ENCODE peak calls at places on chromosomes 1 and 21, in six cellular contexts. U, T, N, B, K and F are unnamed samples.

GRCh38 chr1:184242507-184242943 is 144.3 kb upstream of the C1orf21 start:
- DNase-seq in U (no peak), T (peak; percentile 46), N (no peak), B (no peak), K (no peak), F (no peak)

GRCh38 chr1:234431255-234431654 is 47.7 kb downstream of the TARBP1 start:
- DNase-seq in U (no peak), T (no peak), N (no peak), B (no peak), K (no peak), F (no peak)

GRCh38 chr1:202649553-202650392 is 60.5 kb downstream of the SYT2 start:
- DNase-seq in U (no peak), T (no peak), N (peak; percentile 45), B (no peak), K (no peak), F (no peak)

GRCh38 chr1:113380075-113380474 is 10.2 kb upstream of the MAGI3 start:
- DNase-seq in U (no peak), T (no peak), N (no peak), B (no peak), K (no peak), F (no peak)

GRCh38 chr1:167460836-167461235 is 57.5 kb downstream of the CD247 start:
- DNase-seq in U (peak; percentile 77), T (no peak), N (no peak), B (no peak), K (no peak), F (no peak)

GRCh38 chr1:44245066-44245465 is 31.8 kb downstream of the DMAP1 start:
- DNase-seq in U (no peak), T (no peak), N (no peak), B (no peak), K (no peak), F (no peak)

GRCh38 chr1:64515427-64515826 is 45.5 kb downstream of the CACHD1 start:
- DNase-seq in U (no peak), T (peak; percentile 8), N (peak; percentile 19), B (no peak), K (peak; percentile 56), F (peak; percentile 67)

GRCh38 chr1:182408435-182409070 is 8.1 kb upstream of the TEDDM1 start:
- DNase-seq in U (no peak), T (no peak), N (no peak), B (no peak), K (no peak), F (no peak)

GRCh38 chr1:57945045-57945444 is 521.2 kb upstream of the DAB1 start:
- DNase-seq in U (no peak), T (no peak), N (no peak), B (no peak), K (no peak), F (no peak)

GRCh38 chr1:44043176-44044070 is 12.2 kb upstream of the SLC6A9 start:
- DNase-seq in U (no peak), T (no peak), N (no peak), B (no peak), K (no peak), F (no peak)

GRCh38 chr1:207282496-207283380 is 38.7 kb upstream of the CD55 start:
- DNase-seq in U (no peak), T (peak; percentile 38), N (no peak), B (no peak), K (peak; percentile 59), F (no peak)

GRCh38 chr1:172219966-172220365 is 200.5 kb upstream of the C1orf105 start:
- DNase-seq in U (no peak), T (peak; percentile 18), N (no peak), B (no peak), K (no peak), F (no peak)

GRCh38 chr1:34262023-34262422 is 85.3 kb downstream of the C1orf94 start:
- DNase-seq in U (no peak), T (no peak), N (no peak), B (no peak), K (no peak), F (no peak)

GRCh38 chr1:228867093-228867950 is 132.0 kb downstream of the RHOU start:
- DNase-seq in U (no peak), T (no peak), N (no peak), B (no peak), K (peak; percentile 58), F (no peak)

GRCh38 chr1:4306559-4307467 is 347.6 kb upstream of the AJAP1 start:
- DNase-seq in U (no peak), T (no peak), N (no peak), B (no peak), K (no peak), F (no peak)

GRCh38 chr1:108050911-108051624 is 86.1 kb upstream of the VAV3 start:
- DNase-seq in U (no peak), T (peak; percentile 61), N (no peak), B (no peak), K (no peak), F (no peak)

GRCh38 chr1:54391450-54392071 is 14.6 kb downstream of the SSBP3 start:
- DNase-seq in U (no peak), T (no peak), N (no peak), B (no peak), K (no peak), F (no peak)

GRCh38 chr1:3777078-3777547 is 4.6 kb downstream of the SMIM1 start:
- DNase-seq in U (no peak), T (no peak), N (no peak), B (no peak), K (no peak), F (no peak)

GRCh38 chr21:28298251-28298672 is 694.4 kb downstream of the LTN1 start:
- DNase-seq in U (no peak), T (no peak), N (peak; percentile 53), B (no peak), K (no peak), F (no peak)

GRCh38 chr1:3564921-3565831 is 46.1 kb downstream of the MEGF6 start:
- DNase-seq in U (peak; percentile 35), T (no peak), N (no peak), B (no peak), K (peak; percentile 40), F (no peak)

GRCh38 chr1:21567241-21568005 is 58.2 kb downstream of the ALPL start:
- DNase-seq in U (no peak), T (peak; percentile 98), N (no peak), B (no peak), K (no peak), F (no peak)

GRCh38 chr1:57826535-57826934 is 402.7 kb upstream of the DAB1 start:
- DNase-seq in U (no peak), T (no peak), N (peak; percentile 59), B (no peak), K (no peak), F (no peak)

GRCh38 chr1:205920861-205921558 is 22.2 kb downstream of the SLC26A9 start:
- DNase-seq in U (no peak), T (no peak), N (no peak), B (no peak), K (peak; percentile 23), F (peak; percentile 52)

GRCh38 chr1:231340328-231341013 is 2.4 kb downstream of the SPRTN start:
- DNase-seq in U (no peak), T (no peak), N (no peak), B (no peak), K (no peak), F (no peak)

GRCh38 chr1:53398585-53399365 is 60.4 kb upstream of the DMRTB1 start:
- DNase-seq in U (no peak), T (no peak), N (no peak), B (no peak), K (no peak), F (no peak)